ENCODE peak calls at places on chromosomes 13 and 19, in eight cellular contexts. E is tibial artery; D is GOT3; W is NCI-H1092; U is fibroblast of mammary gland; B is C1 segment of cervical spinal cord; T is CD8-positive, alpha-beta memory T cell; P is stimulated activated CD4-positive, alpha-beta T cell treated with anti-CD3 and anti-CD28 coated beads, Interleukin-4, amount 100 ng/mL, for 24 hours. J is an unnamed sample.
A peak's percentile ranks its signal among the peaks of the same experiment; 100 is the strongest.

GRCh38 chr19:12365094-12365371 is 450 bp downstream of the ZNF442 start:
- DNase-seq in B (no peak), P (no peak), D (no peak), U (peak; percentile 11), E (peak; percentile 31), W (peak; percentile 6), T (no peak), J (peak; percentile 36)

GRCh38 chr13:45206340-45206739 is 5.5 kb upstream of the KCTD4 start:
- DNase-seq in B (no peak), E (no peak), U (peak; percentile 92), P (peak; percentile 24), T (no peak), D (no peak), W (no peak), J (peak; percentile 92)

GRCh38 chr19:43555185-43555770 is 20.0 kb downstream of the XRCC1 start:
- DNase-seq in P (peak; percentile 85), T (peak; percentile 74), U (peak; percentile 69), D (no peak), B (peak; percentile 21), W (no peak), E (peak; percentile 64), J (peak; percentile 79)

GRCh38 chr19:6743071-6743470 is 3.6 kb downstream of the TRIP10 start:
- DNase-seq in D (no peak), E (no peak), T (no peak), U (no peak), W (no peak), B (no peak), P (no peak), J (no peak)

GRCh38 chr13:21719463-21719862 is 48.6 kb downstream of the FGF9 start:
- DNase-seq in D (no peak), T (no peak), P (no peak), W (no peak), E (no peak), U (no peak), B (no peak), J (no peak)

GRCh38 chr13:81957121-81957520 is 1616.2 kb upstream of the SPRY2 start:
- DNase-seq in W (no peak), B (no peak), E (no peak), T (no peak), U (no peak), D (no peak), P (no peak), J (no peak)

GRCh38 chr13:77397636-77398035 is 70.7 kb upstream of the MYCBP2 start:
- DNase-seq in P (no peak), B (no peak), W (no peak), T (no peak), D (no peak), U (peak; percentile 48), E (no peak), J (no peak)

GRCh38 chr19:51140441-51140840 is 1.7 kb upstream of the SIGLEC7 start:
- DNase-seq in P (no peak), W (no peak), B (no peak), D (no peak), E (no peak), U (no peak), T (no peak), J (no peak)

GRCh38 chr19:49739098-49739497 is 24.0 kb downstream of the TSKS start:
- DNase-seq in W (no peak), U (no peak), D (no peak), T (no peak), E (no peak), P (no peak), B (no peak), J (no peak)

GRCh38 chr19:16386619-16387240 is 62.1 kb downstream of the KLF2 start:
- DNase-seq in D (no peak), T (peak; percentile 44), E (no peak), P (peak; percentile 57), B (no peak), U (peak; percentile 64), W (no peak), J (peak; percentile 79)

GRCh38 chr19:41031926-41032325 is 40.8 kb downstream of the CYP2B6 start:
- DNase-seq in T (no peak), D (no peak), E (no peak), W (no peak), P (no peak), B (no peak), U (no peak), J (no peak)

GRCh38 chr13:24692541-24692940 is 12.3 kb downstream of the ATP12A start:
- DNase-seq in E (peak; percentile 43), P (no peak), D (no peak), U (peak; percentile 63), T (no peak), B (no peak), W (no peak), J (peak; percentile 60)

GRCh38 chr19:42466521-42467436 is 24.0 kb upstream of the CXCL17 start:
- DNase-seq in B (no peak), T (no peak), P (no peak), U (no peak), D (no peak), W (no peak), E (no peak), J (peak; percentile 76)

GRCh38 chr19:2574478-2574931 is 98.6 kb downstream of the GADD45B start:
- DNase-seq in B (no peak), D (no peak), W (no peak), P (no peak), U (no peak), E (peak; percentile 15), T (no peak), J (no peak)

GRCh38 chr13:106507560-106508274 is 27.7 kb downstream of the EFNB2 start:
- DNase-seq in U (peak; percentile 97), B (no peak), D (no peak), T (no peak), P (no peak), W (no peak), E (no peak), J (peak; percentile 96)

GRCh38 chr13:85261757-85262346 is 537.4 kb downstream of the SLITRK6 start:
- DNase-seq in E (no peak), W (no peak), D (no peak), P (no peak), U (peak; percentile 0), T (no peak), B (no peak), J (peak; percentile 38)

GRCh38 chr13:112984501-112984900 is 15.5 kb downstream of the MCF2L start:
- DNase-seq in E (no peak), U (no peak), B (no peak), W (no peak), T (no peak), P (no peak), D (no peak), J (no peak)

GRCh38 chr13:60158321-60158801 is 5.4 kb downstream of the DIAPH3 start:
- DNase-seq in T (no peak), D (no peak), U (no peak), B (no peak), W (no peak), E (no peak), P (no peak), J (no peak)

GRCh38 chr19:31670931-31671330 is 321.7 kb upstream of the TSHZ3 start:
- DNase-seq in E (no peak), D (no peak), P (no peak), B (no peak), W (no peak), U (no peak), T (no peak), J (no peak)

GRCh38 chr19:2602391-2603181 is 99.9 kb downstream of the GNG7 start:
- DNase-seq in P (no peak), T (no peak), B (peak; percentile 47), W (no peak), D (no peak), E (peak; percentile 92), U (peak; percentile 96), J (peak; percentile 94)

GRCh38 chr19:22617614-22618325 is 16.4 kb upstream of the ZNF492 start:
- DNase-seq in D (no peak), U (no peak), E (peak; percentile 28), B (no peak), P (no peak), W (no peak), T (no peak), J (no peak)

GRCh38 chr19:18029617-18030338 is 21.8 kb downstream of the ARRDC2 start:
- DNase-seq in D (no peak), U (peak; percentile 26), E (no peak), T (no peak), B (no peak), W (peak; percentile 76), P (no peak), J (peak; percentile 36)

GRCh38 chr19:4877753-4878490 is 10.5 kb upstream of the PLIN3 start:
- DNase-seq in U (no peak), E (peak; percentile 42), D (no peak), T (no peak), P (no peak), W (peak; percentile 39), B (peak; percentile 91), J (no peak)

GRCh38 chr19:50949792-50950320 is 3.0 kb downstream of the KLK5 start:
- DNase-seq in W (no peak), B (no peak), U (no peak), P (no peak), T (no peak), E (no peak), D (no peak), J (no peak)

GRCh38 chr19:6211632-6212402 is 68.0 kb downstream of the MLLT1 start:
- DNase-seq in W (no peak), P (no peak), D (no peak), T (no peak), B (no peak), U (no peak), E (no peak), J (no peak)

GRCh38 chr13:112161441-112162301 is 94.7 kb downstream of the SOX1 start:
- DNase-seq in W (no peak), U (no peak), E (no peak), T (no peak), B (no peak), D (no peak), P (no peak), J (no peak)

GRCh38 chr19:50843701-50844221 is 10.4 kb upstream of the KLK15 start:
- DNase-seq in D (no peak), W (no peak), P (no peak), E (no peak), U (no peak), T (no peak), B (no peak), J (no peak)

GRCh38 chr13:84648069-84648640 is 765.9 kb upstream of the SLITRK1 start:
- DNase-seq in P (no peak), B (no peak), E (no peak), U (peak; percentile 14), W (no peak), T (no peak), D (no peak), J (peak; percentile 29)

GRCh38 chr13:112792511-112792910 is 102.7 kb downstream of the ATP11A start:
- DNase-seq in U (no peak), T (no peak), E (no peak), D (no peak), W (no peak), P (no peak), B (no peak), J (no peak)

GRCh38 chr13:64052526-64052925 is 2636.9 kb upstream of the PCDH20 start:
- DNase-seq in E (no peak), W (no peak), U (no peak), D (no peak), P (no peak), B (no peak), T (no peak), J (no peak)

GRCh38 chr13:67844544-67844943 is 614.4 kb upstream of the PCDH9 start:
- DNase-seq in D (no peak), W (no peak), P (no peak), B (no peak), E (no peak), U (no peak), T (no peak), J (no peak)

GRCh38 chr13:42762917-42763316 is 18.5 kb upstream of the FAM216B start:
- DNase-seq in W (no peak), E (no peak), T (no peak), U (peak; percentile 98), P (no peak), D (no peak), B (no peak), J (peak; percentile 97)

GRCh38 chr19:35213678-35214632 is 14.6 kb downstream of the FAM187B start:
- DNase-seq in E (peak; percentile 82), W (peak; percentile 58), D (no peak), B (no peak), P (peak; percentile 87), U (peak; percentile 66), T (peak; percentile 59), J (peak; percentile 96)

GRCh38 chr13:28534210-28534609 is 39.3 kb upstream of the FLT1 start:
- DNase-seq in W (no peak), B (no peak), U (no peak), P (no peak), E (no peak), D (no peak), T (no peak), J (no peak)

J was measured in fibroblast of pulmonary artery.